ENCODE peak calls at places on chromosomes 6 and 20, in five cellular contexts. L is hepatocyte; N is CD8-positive, alpha-beta T cell; R is A549; F is heart left ventricle. Q is an unnamed sample. For H3K4me1, the result is how much of the 10 kb centered on the place peaks cover.

GRCh38 chr6:137246801-137247202 is 27.6 kb upstream of the IFNGR1 start:
- DNase-seq in R (no peak), F (no peak), L (no peak), N (no peak), Q (no peak)

GRCh38 chr6:28606424-28607391 is 81.0 kb downstream of the GPX5 start:
- DNase-seq in R (peak), F (no peak), N (no peak), L (peak), Q (no peak)

GRCh38 chr20:3172933-3173581 is at the start of gene LZTS3:
- DNase-seq in R (peak), F (peak), N (peak), L (peak), Q (peak)

GRCh38 chr6:26347699-26348098 is 17.3 kb upstream of the BTN3A2 start:
- DNase-seq in N (no peak), F (no peak), L (no peak), R (no peak), Q (no peak)

GRCh38 chr20:41169791-41170351 is 32.5 kb downstream of the PLCG1 start:
- DNase-seq in L (no peak), R (no peak), F (no peak), N (no peak), Q (peak)

GRCh38 chr20:49697071-49697470 is 16.6 kb downstream of the B4GALT5 start:
- DNase-seq in F (no peak), L (peak), N (no peak), R (no peak), Q (no peak)

GRCh38 chr6:3457710-3458605 is 1.1 kb upstream of the SLC22A23 start:
- DNase-seq in F (peak), R (peak), L (peak), N (no peak), Q (no peak)

GRCh38 chr6:126017668-126018067 is 31.3 kb downstream of the TRMT11 start:
- DNase-seq in R (no peak), F (no peak), L (no peak), N (no peak), Q (no peak)

GRCh38 chr6:50653253-50653652 is 60.1 kb upstream of the TFAP2D start:
- DNase-seq in R (no peak), N (no peak), F (no peak), L (no peak), Q (no peak)

GRCh38 chr6:104704191-104704590 is 155.5 kb downstream of the HACE1 start:
- DNase-seq in L (no peak), N (no peak), F (no peak), R (no peak), Q (no peak)

GRCh38 chr6:170212051-170212756 is 78.7 kb downstream of the DLL1 start:
- DNase-seq in L (no peak), N (no peak), R (no peak), F (no peak), Q (no peak)

GRCh38 chr6:42960243-42961019 is at the start of gene GNMT:
- DNase-seq in R (peak), N (no peak), L (peak), F (peak), Q (peak)

GRCh38 chr6:156857573-156857972 is 80.4 kb downstream of the ARID1B start:
- DNase-seq in L (no peak), N (no peak), F (no peak), R (no peak), Q (no peak)

GRCh38 chr6:149233056-149233715 is 84.3 kb upstream of the TAB2 start:
- DNase-seq in L (peak), F (no peak), R (peak), N (no peak), Q (no peak)

GRCh38 chr6:38588631-38589366 is 50.9 kb downstream of the BTBD9 start:
- DNase-seq in F (no peak), N (no peak), R (peak), L (no peak), Q (no peak)

GRCh38 chr6:95087394-95088097 is 489.8 kb upstream of the MANEA start:
- DNase-seq in F (no peak), N (no peak), L (peak), R (no peak), Q (no peak)

GRCh38 chr6:104943781-104944180 is 13.1 kb upstream of the LIN28B start:
- DNase-seq in L (peak), N (no peak), F (no peak), R (no peak), Q (no peak)

GRCh38 chr6:132316970-132317369 is 84.3 kb downstream of the MOXD1 start:
- DNase-seq in R (no peak), F (no peak), L (no peak), N (no peak), Q (no peak)

GRCh38 chr6:391559-392440 is at the start of gene IRF4:
- DNase-seq in L (no peak), R (no peak), N (no peak), F (no peak), Q (no peak)

GRCh38 chr20:10636326-10636818 is 37.4 kb downstream of the JAG1 start:
- DNase-seq in R (no peak), F (no peak), N (no peak), L (peak), Q (no peak)

GRCh38 chr20:32028647-32029372 is 18.6 kb downstream of the CCM2L start:
- DNase-seq in N (no peak), L (peak), F (no peak), R (no peak), Q (no peak)

GRCh38 chr6:149445573-149445972 is 39.2 kb downstream of the ZC3H12D start:
- DNase-seq in N (no peak), L (no peak), R (no peak), F (no peak), Q (no peak)

GRCh38 chr20:20593447-20594170 is 118.8 kb downstream of the RALGAPA2 start:
- DNase-seq in L (peak), R (peak), F (no peak), N (no peak), Q (no peak)

GRCh38 chr6:3324262-3324942 is 65.7 kb downstream of the PSMG4 start:
- DNase-seq in F (peak), R (peak), L (peak), N (no peak), Q (peak)

GRCh38 chr20:6044102-6044501 is 9.8 kb downstream of the LRRN4 start:
- DNase-seq in N (no peak), L (no peak), R (peak), F (no peak), Q (no peak)

GRCh38 chr6:95589826-95590570 is 12.7 kb downstream of the MANEA start:
- DNase-seq in L (no peak), F (no peak), R (no peak), N (no peak), Q (no peak)

GRCh38 chr6:167807200-167807599 is 19.5 kb upstream of the AFDN start:
- DNase-seq in N (no peak), R (no peak), F (no peak), L (no peak), Q (no peak)

GRCh38 chr20:44222969-44223368 is 12.4 kb upstream of the OSER1 start:
- DNase-seq in N (no peak), R (peak), L (no peak), F (no peak), Q (no peak)
- TF ChIP-seq CTCF in N (no peak), R (no peak), L (no peak), F (no peak), Q (no peak)

DNA sequence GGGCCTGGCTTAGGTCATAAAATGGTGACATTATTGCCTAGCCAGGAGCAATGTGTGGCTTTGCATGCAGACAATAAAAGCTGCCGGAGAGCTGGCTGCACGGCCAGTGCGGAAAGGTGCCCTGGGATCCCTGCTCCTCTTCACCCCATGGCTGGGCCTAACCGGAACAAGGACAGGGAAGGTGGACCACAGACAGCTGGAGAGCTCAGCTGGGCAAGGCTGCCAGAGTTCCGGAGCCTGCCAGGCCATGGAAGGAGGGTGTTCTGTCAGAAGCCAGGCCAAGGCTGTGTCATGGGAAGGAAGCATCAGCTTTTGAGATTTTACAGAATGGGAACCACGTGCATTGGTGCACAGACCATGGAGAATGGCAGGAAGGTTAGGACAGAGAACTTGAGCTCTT is 25.0 kb downstream of the MAP1LC3A start:
- DNase-seq in R (no peak), L (no peak), F (peak), N (no peak), Q (no peak)
- H3K27ac ChIP-seq in R (no peak), L (no peak), F (peak), N (no peak), Q (no peak)

GRCh38 chr20:19231359-19232035 is 19.1 kb downstream of the SLC24A3 start:
- DNase-seq in L (no peak), R (no peak), N (no peak), F (no peak), Q (no peak)
- H3K4me1 ChIP-seq in L (under half), R (under half), N (under half), F (under half), Q (under half)

DNA sequence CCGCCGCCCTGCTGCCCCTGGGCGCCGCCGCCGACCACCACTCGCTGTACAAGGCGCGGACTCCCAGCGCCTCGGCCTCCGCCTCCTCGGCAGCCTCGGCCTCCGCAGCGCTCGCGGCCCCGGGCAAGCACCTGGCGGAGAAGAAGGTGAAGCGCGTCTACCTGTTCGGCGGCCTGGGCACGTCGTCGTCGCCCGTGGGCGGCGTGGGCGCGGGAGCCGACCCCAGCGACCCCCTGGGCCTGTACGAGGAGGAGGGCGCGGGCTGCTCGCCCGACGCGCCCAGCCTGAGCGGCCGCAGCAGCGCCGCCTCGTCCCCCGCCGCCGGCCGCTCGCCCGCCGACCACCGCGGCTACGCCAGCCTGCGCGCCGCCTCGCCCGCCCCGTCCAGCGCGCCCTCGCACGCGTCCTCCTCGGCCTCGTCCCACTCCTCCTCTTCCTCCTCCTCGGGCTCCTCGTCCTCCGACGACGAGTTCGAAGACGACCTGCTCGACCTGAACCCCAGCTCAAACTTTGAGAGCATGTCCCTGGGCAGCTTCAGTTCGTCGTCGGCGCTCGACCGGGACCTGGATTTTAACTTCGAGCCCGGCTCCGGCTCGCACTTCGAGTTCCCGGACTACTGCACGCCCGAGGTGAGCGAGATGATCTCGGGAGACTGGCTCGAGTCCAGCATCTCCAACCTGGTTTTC is 1.9 kb downstream of the SOX4 start:
- DNase-seq in N (no peak), R (peak), F (peak), L (peak), Q (peak)
- TF ChIP-seq CTCF in N (no peak), R (no peak), F (no peak), L (no peak), Q (no peak)

DNA sequence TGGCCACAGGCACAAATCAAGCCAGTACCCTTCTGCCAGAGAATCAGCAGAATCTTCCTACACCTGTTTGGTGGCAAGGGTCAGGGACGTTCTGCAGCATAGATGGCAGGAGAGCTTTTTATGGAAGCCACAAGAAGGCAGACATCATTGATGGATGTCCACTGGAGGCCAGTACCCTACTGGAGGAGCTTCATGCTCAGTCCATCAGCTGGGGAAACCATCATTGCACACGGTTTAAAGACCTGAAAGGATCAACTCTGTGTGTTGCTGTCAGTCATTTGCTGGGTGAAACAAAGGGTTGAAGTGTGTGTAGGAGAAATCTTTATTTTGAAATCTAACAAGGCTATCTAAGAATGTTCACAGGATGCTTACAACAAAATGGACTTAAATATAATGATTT is 158.9 kb upstream of the SASH1 start:
- DNase-seq in R (no peak), F (no peak), L (no peak), N (no peak), Q (no peak)
- H3K27ac ChIP-seq in R (no peak), F (no peak), L (no peak), N (no peak), Q (no peak)

DNA sequence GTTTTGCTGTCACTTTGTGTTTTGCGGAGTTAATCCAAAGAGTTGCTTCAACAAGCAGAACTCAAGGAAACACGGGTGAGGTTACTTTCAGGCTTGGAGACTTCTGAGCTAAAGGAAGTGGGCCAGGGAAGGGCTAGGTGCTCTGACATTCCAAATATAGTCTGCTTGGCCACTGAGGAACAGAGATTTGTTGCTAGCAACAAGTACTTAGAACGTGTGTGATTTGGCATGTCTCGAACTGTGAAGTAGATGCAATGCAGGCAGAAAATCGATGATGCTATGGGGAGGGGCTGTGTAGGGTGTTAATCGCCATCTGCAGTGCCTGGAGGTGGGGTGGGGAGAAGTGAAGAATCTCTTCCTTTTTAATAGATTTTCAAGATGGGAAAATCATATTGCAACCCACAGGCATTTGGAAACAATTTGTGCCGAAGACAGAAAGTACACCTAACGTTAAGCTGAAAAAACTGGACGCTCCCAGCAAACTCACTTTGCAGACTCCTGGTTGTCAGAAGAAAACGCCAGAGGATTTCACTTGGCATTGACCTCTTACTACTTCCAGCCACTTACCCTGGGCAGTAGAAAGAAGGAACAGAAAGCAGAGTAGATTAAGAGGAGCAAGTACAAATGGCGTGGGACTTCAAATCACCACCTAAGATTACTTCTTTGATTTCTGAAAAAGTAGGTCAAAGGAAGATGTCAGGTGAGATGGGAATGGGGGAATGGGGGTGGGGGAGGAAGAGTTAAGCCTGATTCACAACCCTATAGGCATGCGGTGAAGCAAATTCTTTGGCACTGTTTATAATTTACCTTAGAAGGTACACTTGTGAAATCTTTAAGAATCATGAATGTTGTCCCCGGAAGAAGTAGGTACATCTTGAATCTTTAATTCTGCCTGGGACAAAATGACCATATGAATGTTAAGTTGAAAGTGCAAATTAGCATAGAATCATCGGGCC is 314.1 kb downstream of the CD83 start:
- DNase-seq in R (no peak), L (no peak), F (no peak), N (no peak), Q (no peak)
- H3K4me1 ChIP-seq in R (under half), L (under half), F (under half), N (under half), Q (under half)

GRCh38 chr6:154167163-154167562 is 128.1 kb downstream of the OPRM1 start:
- DNase-seq in N (no peak), L (no peak), F (no peak), R (no peak), Q (no peak)

GRCh38 chr6:154164397-154164796 is 125.4 kb downstream of the OPRM1 start:
- DNase-seq in N (no peak), L (peak), F (peak), R (no peak), Q (peak)

GRCh38 chr6:154169193-154169847 is 130.3 kb downstream of the OPRM1 start:
- DNase-seq in F (no peak), R (no peak), N (no peak), L (no peak), Q (peak)

GRCh38 chr6:154165488-154165887 is 126.4 kb downstream of the OPRM1 start:
- DNase-seq in R (no peak), L (no peak), F (no peak), N (no peak), Q (no peak)

GRCh38 chr6:154166140-154166539 is 127.1 kb downstream of the OPRM1 start:
- DNase-seq in F (no peak), L (no peak), N (no peak), R (no peak), Q (no peak)
- TF ChIP-seq CTCF in F (no peak), L (no peak), N (no peak), R (no peak), Q (no peak)